ENCODE peak calls at places on chromosomes 7 and 10, in ten cellular contexts. V, U, J, R, Y, K, H, Q, Z and P are unnamed samples.

GRCh38 chr7:99120503-99120902 is 23.4 kb downstream of the SMURF1 start:
- DNase-seq in V (no peak), U (no peak), J (no peak), R (no peak), Y (no peak), K (no peak), H (no peak), Q (no peak), Z (no peak), P (no peak)

GRCh38 chr10:84026821-84027257 is 112.5 kb upstream of the GHITM start:
- DNase-seq in V (no peak), U (peak; percentile 14), J (no peak), R (no peak), Y (peak; percentile 10), K (peak; percentile 35), H (no peak), Q (no peak), Z (no peak), P (no peak)

GRCh38 chr10:84822926-84823325 is 494.5 kb downstream of the CCSER2 start:
- DNase-seq in V (no peak), U (no peak), J (no peak), R (no peak), Y (no peak), K (no peak), H (no peak), Q (no peak), Z (no peak), P (no peak)

GRCh38 chr10:2083591-2083990 is 346.3 kb upstream of the ADARB2 start:
- DNase-seq in V (no peak), U (no peak), J (no peak), R (no peak), Y (no peak), K (no peak), H (no peak), Q (no peak), Z (no peak), P (no peak)

GRCh38 chr10:77392851-77393250 is 244.8 kb downstream of the KCNMA1 start:
- DNase-seq in V (no peak), U (peak; percentile 80), J (no peak), R (no peak), Y (no peak), K (no peak), H (no peak), Q (no peak), Z (no peak), P (no peak)

GRCh38 chr7:16040381-16040780 is 353.9 kb upstream of the MEOX2 start:
- DNase-seq in V (no peak), U (no peak), J (no peak), R (no peak), Y (no peak), K (no peak), H (no peak), Q (no peak), Z (no peak), P (no peak)

GRCh38 chr7:108109216-108109908 is 20.8 kb downstream of the LAMB4 start:
- DNase-seq in V (no peak), U (peak; percentile 48), J (peak; percentile 16), R (no peak), Y (peak; percentile 34), K (peak; percentile 55), H (no peak), Q (no peak), Z (no peak), P (no peak)

GRCh38 chr7:116738378-116738777 is 66.4 kb downstream of the MET start:
- DNase-seq in V (no peak), U (no peak), J (no peak), R (no peak), Y (peak; percentile 41), K (no peak), H (no peak), Q (no peak), Z (no peak), P (no peak)

GRCh38 chr7:132720835-132721234 is 144.6 kb upstream of the PLXNA4 start:
- DNase-seq in V (no peak), U (no peak), J (no peak), R (no peak), Y (no peak), K (no peak), H (no peak), Q (no peak), Z (no peak), P (no peak)

GRCh38 chr10:84256510-84257342 is 11.9 kb downstream of the RGR start:
- DNase-seq in V (peak; percentile 21), U (peak; percentile 67), J (peak; percentile 56), R (no peak), Y (peak; percentile 22), K (no peak), H (no peak), Q (peak; percentile 47), Z (no peak), P (no peak)

GRCh38 chr10:44195120-44196007 is 189.5 kb downstream of the CXCL12 start:
- DNase-seq in V (peak; percentile 57), U (peak; percentile 29), J (peak; percentile 47), R (no peak), Y (peak; percentile 89), K (no peak), H (no peak), Q (peak; percentile 44), Z (peak; percentile 83), P (peak; percentile 65)

GRCh38 chr7:159064816-159065130 is 79.9 kb downstream of the VIPR2 start:
- DNase-seq in V (no peak), U (no peak), J (no peak), R (no peak), Y (no peak), K (no peak), H (peak; percentile 73), Q (no peak), Z (no peak), P (no peak)

DNA sequence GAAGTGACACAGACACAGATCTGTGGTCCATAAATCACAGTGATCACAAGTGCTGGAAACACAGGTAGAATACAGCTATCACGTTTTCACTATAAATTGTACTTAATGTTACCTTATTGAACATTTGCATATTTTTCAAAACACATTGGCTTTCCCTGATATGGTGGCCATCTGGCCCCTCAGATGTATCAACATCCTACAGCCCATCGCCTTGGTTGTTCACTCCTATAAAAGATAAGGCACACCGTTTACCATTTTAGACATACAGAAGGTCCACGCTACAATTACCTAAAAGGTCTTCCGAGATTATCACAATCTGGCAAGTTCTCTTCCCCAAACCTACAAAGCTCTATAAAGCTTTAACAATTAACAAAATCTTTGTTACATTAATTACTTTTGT is 91.4 kb downstream of the SRPK2 start:
- DNase-seq in V (no peak), U (no peak), J (no peak), R (no peak), Y (no peak), K (no peak), H (no peak), Q (no peak), Z (no peak), P (no peak)
- H3K27ac ChIP-seq in V (no peak overlapping the region), U (no peak overlapping the region), J (no peak overlapping the region), R (no peak overlapping the region), Y (no peak overlapping the region), K (no peak overlapping the region), H (no peak overlapping the region), Q (no peak overlapping the region), Z (no peak overlapping the region), P (no peak overlapping the region)

GRCh38 chr10:69334258-69335062 is 56.2 kb downstream of the HK1 start:
- DNase-seq in V (no peak), U (no peak), J (no peak), R (no peak), Y (no peak), K (no peak), H (peak; percentile 57), Q (no peak), Z (no peak), P (no peak)
- TF ChIP-seq EP300 in V (no peak), U (no peak), J (no peak), R (no peak), Y (no peak), K (no peak), H (no peak), Q (no peak), Z (no peak), P (no peak)

GRCh38 chr7:26085771-26086170 is 66.2 kb upstream of the NFE2L3 start:
- DNase-seq in V (no peak), U (no peak), J (no peak), R (no peak), Y (no peak), K (no peak), H (no peak), Q (no peak), Z (no peak), P (no peak)

GRCh38 chr7:26091933-26092332 is 60.1 kb upstream of the NFE2L3 start:
- DNase-seq in V (no peak), U (peak; percentile 40), J (no peak), R (no peak), Y (no peak), K (peak; percentile 37), H (no peak), Q (no peak), Z (no peak), P (no peak)

GRCh38 chr7:26087321-26088091 is 64.5 kb upstream of the NFE2L3 start:
- DNase-seq in V (no peak), U (no peak), J (no peak), R (no peak), Y (no peak), K (no peak), H (no peak), Q (no peak), Z (no peak), P (no peak)

GRCh38 chr7:26093023-26093422 is 59.0 kb upstream of the NFE2L3 start:
- DNase-seq in V (no peak), U (no peak), J (no peak), R (no peak), Y (no peak), K (no peak), H (no peak), Q (no peak), Z (no peak), P (no peak)

DNA sequence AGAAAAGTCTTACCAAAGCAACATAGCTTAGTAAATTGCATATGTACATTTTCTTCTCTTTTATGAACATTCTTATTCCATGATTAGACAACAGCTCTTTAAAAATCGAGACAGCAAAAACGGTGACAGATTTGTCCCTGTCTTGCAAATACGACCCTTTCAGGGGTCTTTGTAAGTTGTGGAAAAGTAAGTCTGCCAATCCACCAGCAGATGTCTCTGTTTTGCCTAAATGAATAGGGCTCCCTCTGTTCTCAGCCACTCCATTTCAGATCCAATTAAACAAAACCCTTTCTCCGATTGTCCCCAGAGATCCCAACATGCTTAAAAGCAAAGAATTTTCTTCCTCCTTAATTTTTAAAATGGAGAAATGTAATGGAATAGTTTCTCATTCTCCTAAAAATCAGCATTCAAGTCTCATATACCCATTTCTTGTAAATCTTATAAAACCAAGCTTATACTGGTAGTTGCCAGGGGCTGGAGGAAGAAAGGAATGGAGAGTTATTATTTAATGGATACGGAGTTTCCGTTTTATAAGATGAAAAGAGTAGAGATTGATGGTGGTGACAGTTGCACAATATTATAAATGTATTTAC is 61.0 kb upstream of the NFE2L3 start:
- DNase-seq in V (no peak), U (peak; percentile 64), J (no peak), R (peak; percentile 30), Y (peak; percentile 54), K (peak; percentile 80), H (no peak), Q (no peak), Z (no peak), P (no peak)
- H3K4me3 ChIP-seq in V (no peak overlapping the region), U (no peak overlapping the region), J (no peak overlapping the region), R (no peak overlapping the region), Y (no peak overlapping the region), K (no peak overlapping the region), H (no peak overlapping the region), Q (no peak overlapping the region), Z (no peak overlapping the region), P (no peak overlapping the region)

DNA sequence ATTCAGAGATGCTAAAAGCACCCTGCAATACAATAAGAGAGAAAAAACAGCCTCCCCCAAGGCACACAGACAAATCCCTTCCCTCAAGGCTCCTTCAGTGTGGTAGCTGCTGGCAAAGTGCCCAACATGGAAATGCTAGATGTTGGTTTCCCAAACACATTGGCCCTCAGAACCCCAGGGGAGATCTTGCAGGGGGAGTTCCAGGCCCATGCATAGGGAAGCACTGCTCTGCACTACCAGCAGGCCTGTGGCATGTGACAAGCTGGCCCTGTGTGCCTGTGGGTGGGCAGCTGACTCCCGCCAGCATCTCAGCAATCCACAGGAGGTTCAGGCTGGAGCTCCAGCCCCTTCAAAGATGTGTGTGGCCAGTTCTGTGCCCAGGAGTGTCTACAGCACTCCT is 16.8 kb upstream of the CSGALNACT2 start:
- DNase-seq in V (peak; percentile 32), U (no peak), J (peak; percentile 7), R (no peak), Y (no peak), K (no peak), H (peak; percentile 59), Q (peak; percentile 25), Z (no peak), P (no peak)
- H3K27ac ChIP-seq in V (no peak overlapping the region), U (no peak overlapping the region), J (no peak overlapping the region), R (no peak overlapping the region), Y (no peak overlapping the region), K (peak overlapping the region; percentile 16), H (no peak overlapping the region), Q (no peak overlapping the region), Z (no peak overlapping the region), P (no peak overlapping the region)